ENCODE peak calls at places on chromosomes 16 and 17, in four cellular contexts. X is heart right ventricle, N is GM23338, I is left ventricle myocardium inferior. W is an unnamed sample.
A peak's percentile ranks its signal among the peaks of the same experiment; 100 is the strongest.

GRCh38 chr17:37177234-37177633 is 198.6 kb upstream of the C17orf78 start:
- DNase-seq in X (no peak), I (no peak), N (no peak), W (no peak)

GRCh38 chr17:55735784-55736405 is 13.2 kb upstream of the TMEM100 start:
- DNase-seq in I (no peak), X (no peak), N (peak; percentile 78), W (peak; percentile 21)

GRCh38 chr17:491086-492014 is 138.7 kb upstream of the RPH3AL start:
- DNase-seq in X (peak; percentile 66), I (peak; percentile 60), N (peak; percentile 77), W (no peak)

GRCh38 chr17:34308376-34308775 is 10.9 kb upstream of the CCL8 start:
- DNase-seq in N (no peak), I (no peak), X (no peak), W (no peak)

GRCh38 chr16:57349212-57350031 is 9.2 kb upstream of the CCL22 start:
- DNase-seq in N (no peak), I (no peak), X (no peak), W (no peak)

GRCh38 chr17:4706121-4706520 is 2.2 kb upstream of the PELP1 start:
- DNase-seq in I (no peak), X (no peak), N (peak; percentile 47), W (no peak)

GRCh38 chr17:81272616-81273015 is 22.5 kb downstream of the SLC38A10 start:
- DNase-seq in X (no peak), N (no peak), I (no peak), W (no peak)

GRCh38 chr16:24132797-24133155 is 123.4 kb upstream of the CACNG3 start:
- DNase-seq in X (no peak), N (no peak), I (no peak), W (no peak)

GRCh38 chr16:3509470-3509928 is 8.7 kb downstream of the CLUAP1 start:
- DNase-seq in I (no peak), X (no peak), N (no peak), W (no peak)

GRCh38 chr17:56499799-56500388 is 93.6 kb upstream of the NOG start:
- DNase-seq in I (no peak), N (peak; percentile 73), X (no peak), W (no peak)

GRCh38 chr17:61678339-61678738 is 87.3 kb upstream of the NACA2 start:
- DNase-seq in X (no peak), I (no peak), N (no peak), W (no peak)

GRCh38 chr17:64679710-64680216 is 17.7 kb upstream of the SMURF2 start:
- DNase-seq in X (no peak), N (no peak), I (no peak), W (no peak)

GRCh38 chr17:65123757-65124675 is 13.2 kb upstream of the RGS9 start:
- DNase-seq in X (no peak), N (peak; percentile 38), I (no peak), W (no peak)

GRCh38 chr16:48276102-48276501 is 28.8 kb upstream of the ABCC11 start:
- DNase-seq in I (no peak), X (no peak), N (no peak), W (no peak)

GRCh38 chr17:50099003-50099402 is 3.9 kb downstream of the PDK2 start:
- DNase-seq in N (no peak), I (no peak), X (peak; percentile 5), W (peak; percentile 59)

GRCh38 chr17:73548620-73549311 is 95.5 kb downstream of the SDK2 start:
- DNase-seq in X (no peak), N (no peak), I (no peak), W (no peak)

GRCh38 chr17:50927287-50927686 is 61.1 kb upstream of the TOB1 start:
- DNase-seq in X (no peak), N (no peak), I (no peak), W (no peak)

GRCh38 chr16:14263011-14263410 is 191.9 kb downstream of the MRTFB start:
- DNase-seq in X (no peak), I (no peak), N (no peak), W (no peak)

GRCh38 chr17:38693700-38694329 is 11.3 kb upstream of the MLLT6 start:
- DNase-seq in N (no peak), I (peak; percentile 94), X (peak; percentile 91), W (peak; percentile 86)

GRCh38 chr17:82962163-82962720 is 117.2 kb upstream of the METRNL start:
- DNase-seq in X (no peak), I (no peak), N (no peak), W (no peak)

GRCh38 chr17:14744716-14745115 is 443.8 kb downstream of the HS3ST3B1 start:
- DNase-seq in I (no peak), X (no peak), N (no peak), W (no peak)

DNA sequence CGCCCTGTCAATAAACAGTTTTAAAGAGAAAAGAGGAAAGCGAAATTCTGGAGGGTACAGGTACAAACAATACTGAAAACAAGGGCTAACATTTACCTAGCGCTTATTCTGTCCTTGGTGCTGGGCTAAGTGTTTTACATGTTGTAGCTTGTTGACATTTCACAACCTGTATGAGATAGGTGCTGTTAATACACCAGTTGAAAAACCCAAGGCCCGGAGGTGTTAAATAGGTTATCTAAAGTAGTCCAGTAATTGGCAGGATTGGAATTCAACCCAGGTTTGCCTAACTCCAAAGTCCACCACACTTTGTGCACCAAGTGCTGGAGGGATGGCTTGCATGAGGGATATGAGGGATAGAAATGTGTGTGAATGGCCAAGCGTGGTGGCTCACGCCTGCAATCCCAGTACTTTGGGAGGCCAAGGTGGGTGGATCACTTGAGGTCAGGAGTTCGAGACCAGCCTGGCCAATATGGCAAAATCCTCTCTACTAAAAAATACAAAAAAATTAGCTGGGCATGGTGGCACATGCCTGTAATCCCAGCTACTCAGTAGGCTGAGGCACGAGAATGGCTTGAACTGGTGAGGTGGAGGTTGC is 2.9 kb downstream of the ATP6V0D1 start:
- DNase-seq in N (no peak), I (no peak), X (no peak), W (no peak)
- H3K4me3 ChIP-seq in N (no peak overlapping the region), I (no peak overlapping the region), X (no peak overlapping the region), W (no peak overlapping the region)

DNA sequence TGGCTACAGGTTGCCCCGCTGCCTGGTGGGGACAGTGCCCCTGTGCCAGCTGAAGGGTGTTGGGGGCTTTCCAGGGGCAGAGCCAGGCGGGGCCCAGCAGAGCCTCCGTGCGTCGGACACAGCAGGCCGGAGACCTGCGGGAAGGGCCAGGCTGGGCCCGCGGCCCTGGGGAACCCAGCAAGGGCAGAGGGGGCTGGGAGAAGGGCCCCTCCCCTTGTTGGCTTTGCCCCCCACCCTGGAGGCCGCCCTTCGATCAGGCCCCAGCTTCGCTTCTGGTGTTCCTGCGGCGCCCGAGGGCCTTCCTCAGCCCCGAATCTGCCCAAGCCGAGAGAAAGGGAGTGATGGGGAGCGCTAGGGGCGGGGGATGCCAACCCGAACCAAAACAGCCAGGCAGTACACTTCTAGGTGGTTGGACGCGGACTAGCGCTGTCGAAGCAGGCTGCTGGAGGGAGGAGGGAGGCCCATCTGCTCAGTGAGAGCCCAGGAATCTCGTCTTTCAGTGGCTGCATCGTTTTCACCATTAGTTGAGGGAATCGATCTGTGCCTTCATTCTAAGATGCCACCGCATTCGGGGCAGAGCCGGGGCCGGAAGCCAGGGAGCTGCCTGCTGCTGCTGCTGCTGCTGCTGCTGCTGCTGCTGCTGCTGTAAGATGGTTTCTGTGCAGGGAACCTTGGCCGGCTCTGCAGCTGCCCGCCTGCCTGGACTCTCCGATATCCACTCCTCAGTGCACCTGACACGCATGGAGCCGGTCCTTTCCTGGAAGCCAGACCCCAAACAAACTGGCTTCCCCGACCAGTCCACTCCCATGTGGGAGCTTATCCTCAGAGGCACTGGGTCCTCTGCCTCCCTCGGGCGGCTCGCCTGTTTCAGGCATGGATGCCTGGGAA is 1.6 kb downstream of the JPH3 start:
- DNase-seq in I (no peak), X (no peak), N (peak; percentile 70), W (no peak)
- H3K4me1 ChIP-seq in I (peaks cover 8% of the 10 kb centered on the region), X (no peaks in the 10 kb centered on the region), N (peaks cover 16% of the 10 kb centered on the region), W (no peaks in the 10 kb centered on the region)

GRCh38 chr17:72119963-72120877 is 600 bp upstream of the SOX9 start:
- DNase-seq in N (peak; percentile 73), X (peak; percentile 49), I (peak; percentile 50), W (peak; percentile 45)
- H3K27me3 ChIP-seq in N (peaks cover 93% of the 10 kb centered on the region), X (peaks cover 86% of the 10 kb centered on the region), I (peaks cover 94% of the 10 kb centered on the region), W (peaks cover 17% of the 10 kb centered on the region)

DNA sequence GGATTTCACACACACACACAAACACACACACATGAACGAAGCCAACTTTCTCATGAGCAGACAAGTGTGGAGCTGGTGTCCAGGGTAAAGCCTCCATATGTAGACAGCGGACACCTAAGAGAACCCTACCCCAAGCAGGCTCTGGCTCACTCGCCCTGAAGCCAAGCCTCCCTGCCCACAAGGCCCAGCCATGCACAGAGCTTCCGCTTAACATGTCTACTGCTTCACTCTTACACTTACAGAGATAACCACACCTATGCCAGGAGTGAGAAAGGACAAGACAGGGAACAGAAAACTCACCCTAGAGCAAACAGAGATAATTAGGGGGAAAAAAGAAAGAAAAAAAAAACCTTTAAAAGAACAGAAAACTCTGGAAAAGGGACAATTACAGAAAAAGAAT is 67.5 kb downstream of the CYTH1 start:
- DNase-seq in N (no peak), I (no peak), X (no peak), W (no peak)
- H3K4me3 ChIP-seq in N (no peak overlapping the region), I (no peak overlapping the region), X (no peak overlapping the region), W (no peak overlapping the region)

DNA sequence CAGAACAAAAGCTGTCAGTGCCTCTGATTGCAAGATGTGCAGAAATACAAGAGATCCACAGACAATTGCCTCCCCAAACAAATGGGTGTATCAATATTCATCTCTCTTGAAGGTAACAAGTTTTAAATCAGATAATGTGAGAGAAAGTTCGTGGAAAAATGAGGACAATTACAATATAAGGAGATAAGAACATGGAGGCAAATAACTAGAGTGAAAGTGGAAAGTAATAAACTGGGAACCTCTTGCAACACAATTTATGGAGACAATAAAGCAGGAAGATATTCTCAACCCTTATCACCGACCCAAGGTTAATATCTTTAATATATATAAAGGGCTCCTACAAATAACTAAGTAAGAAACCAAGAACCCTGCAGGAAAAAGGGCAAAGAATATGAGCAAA is 14.2 kb upstream of the KRT19 start:
- DNase-seq in N (no peak), I (no peak), X (no peak), W (no peak)
- H3K4me1 ChIP-seq in N (peaks cover 13% of the 10 kb centered on the region), I (no peaks in the 10 kb centered on the region), X (no peaks in the 10 kb centered on the region), W (no peaks in the 10 kb centered on the region)

GRCh38 chr17:45688820-45689219 is 95.3 kb upstream of the CRHR1 start:
- DNase-seq in N (no peak), X (no peak), I (no peak), W (no peak)

GRCh38 chr17:45686250-45686649 is 97.9 kb upstream of the CRHR1 start:
- DNase-seq in I (no peak), X (no peak), N (no peak), W (no peak)

GRCh38 chr17:45690876-45691275 is 93.2 kb upstream of the CRHR1 start:
- DNase-seq in X (no peak), N (no peak), I (no peak), W (no peak)

GRCh38 chr17:45687594-45687993 is 96.5 kb upstream of the CRHR1 start:
- DNase-seq in X (no peak), I (no peak), N (no peak), W (no peak)

DNA sequence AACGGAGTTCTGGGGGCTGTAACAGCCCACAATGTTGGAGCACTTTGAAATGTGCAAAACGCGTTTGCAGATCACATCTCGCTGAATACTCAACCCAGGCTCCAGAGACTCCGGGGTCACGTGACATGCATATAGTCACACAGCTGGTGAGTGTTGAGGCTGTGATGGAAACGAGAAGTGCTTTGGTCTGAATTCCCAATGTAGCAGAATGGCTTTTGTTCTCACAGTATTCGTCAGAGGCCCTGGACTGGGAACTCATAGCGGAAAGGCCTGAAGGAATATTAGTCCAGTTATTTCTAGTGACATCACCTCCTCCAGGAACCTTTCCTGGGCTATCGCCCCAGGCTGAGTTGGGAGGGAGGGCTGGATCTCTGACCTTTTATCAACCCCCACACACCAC is 95.8 kb upstream of the CRHR1 start:
- DNase-seq in X (no peak), I (no peak), N (no peak), W (no peak)
- H3K27me3 ChIP-seq in X (peaks cover 48% of the 10 kb centered on the region), I (peaks cover 89% of the 10 kb centered on the region), N (no peaks in the 10 kb centered on the region), W (peaks cover 20% of the 10 kb centered on the region)

GRCh38 chr16:54934536-54935410 is 4.1 kb downstream of the IRX5 start:
- DNase-seq in X (no peak), N (peak; percentile 85), I (no peak), W (no peak)
- H3K4me3 ChIP-seq in X (peak overlapping the region; percentile 89), N (peak overlapping the region; percentile 65), I (peak overlapping the region; percentile 85), W (no peak overlapping the region)

W was measured in gastrocnemius medialis.